ENCODE peak calls at places on chromosome 9, in five cellular contexts. A is heart left ventricle, T is heart right ventricle, R is fibroblast of pulmonary artery, F is gastrocnemius medialis. W is an unnamed sample.

GRCh38 chr9:136376457-136376856 is 3.0 kb upstream of the CARD9 start:
- DNase-seq in T (no peak), A (no peak), F (no peak), R (no peak), W (no peak)

GRCh38 chr9:4530375-4530774 is 40.1 kb downstream of the SLC1A1 start:
- DNase-seq in F (no peak), R (peak; percentile 61), T (no peak), A (no peak), W (no peak)

GRCh38 chr9:136694163-136694864 is 7.1 kb upstream of the AGPAT2 start:
- DNase-seq in A (no peak), R (peak; percentile 50), T (peak; percentile 70), F (peak; percentile 66), W (no peak)

GRCh38 chr9:21812415-21812814 is 10.0 kb downstream of the MTAP start:
- DNase-seq in R (peak; percentile 77), A (no peak), T (no peak), F (no peak), W (no peak)

GRCh38 chr9:97425336-97425991 is 13.6 kb downstream of the TDRD7 start:
- DNase-seq in R (no peak), A (no peak), T (no peak), F (no peak), W (no peak)

GRCh38 chr9:130172858-130173461 is 756 bp downstream of the NCS1 start:
- DNase-seq in R (no peak), F (no peak), T (no peak), A (no peak), W (no peak)

GRCh38 chr9:92173318-92173717 is 58.1 kb upstream of the SPTLC1 start:
- DNase-seq in F (no peak), A (no peak), R (no peak), T (no peak), W (no peak)

GRCh38 chr9:93820667-93821306 is 134.4 kb downstream of the BARX1 start:
- DNase-seq in F (no peak), T (no peak), A (no peak), R (no peak), W (no peak)

GRCh38 chr9:90801507-90802289 is at the start of gene SYK:
- DNase-seq in F (no peak), A (peak; percentile 88), R (no peak), T (peak; percentile 11), W (no peak)

GRCh38 chr9:106929471-106930198 is 66.7 kb downstream of the ZNF462 start:
- DNase-seq in A (no peak), T (peak; percentile 66), F (no peak), R (peak; percentile 91), W (no peak)

GRCh38 chr9:129885018-129885669 is 49.9 kb downstream of the USP20 start:
- DNase-seq in T (no peak), F (no peak), R (no peak), A (no peak), W (no peak)

GRCh38 chr9:127384016-127384730 is 12.8 kb upstream of the SLC2A8 start:
- DNase-seq in A (peak; percentile 48), F (no peak), T (no peak), R (no peak), W (no peak)

GRCh38 chr9:33287087-33287490 is 3.2 kb upstream of the NFX1 start:
- DNase-seq in F (peak; percentile 58), T (peak; percentile 34), R (peak; percentile 82), A (no peak), W (peak; percentile 14)

GRCh38 chr9:134288731-134289130 is 37.5 kb upstream of the RXRA start:
- DNase-seq in R (no peak), A (peak; percentile 23), T (no peak), F (no peak), W (no peak)

GRCh38 chr9:70963554-70963953 is 157.9 kb downstream of the TRPM3 start:
- DNase-seq in A (no peak), T (no peak), F (no peak), R (no peak), W (no peak)

GRCh38 chr9:93587651-93588347 is 11.4 kb downstream of the PHF2 start:
- DNase-seq in F (no peak), T (no peak), R (no peak), A (no peak), W (no peak)

GRCh38 chr9:109451311-109452025 is 46.6 kb downstream of the PTPN3 start:
- DNase-seq in T (no peak), F (no peak), A (no peak), R (no peak), W (no peak)

GRCh38 chr9:99085949-99086948 is 18.7 kb upstream of the TGFBR1 start:
- DNase-seq in F (peak; percentile 20), T (no peak), R (peak; percentile 26), A (no peak), W (no peak)

DNA sequence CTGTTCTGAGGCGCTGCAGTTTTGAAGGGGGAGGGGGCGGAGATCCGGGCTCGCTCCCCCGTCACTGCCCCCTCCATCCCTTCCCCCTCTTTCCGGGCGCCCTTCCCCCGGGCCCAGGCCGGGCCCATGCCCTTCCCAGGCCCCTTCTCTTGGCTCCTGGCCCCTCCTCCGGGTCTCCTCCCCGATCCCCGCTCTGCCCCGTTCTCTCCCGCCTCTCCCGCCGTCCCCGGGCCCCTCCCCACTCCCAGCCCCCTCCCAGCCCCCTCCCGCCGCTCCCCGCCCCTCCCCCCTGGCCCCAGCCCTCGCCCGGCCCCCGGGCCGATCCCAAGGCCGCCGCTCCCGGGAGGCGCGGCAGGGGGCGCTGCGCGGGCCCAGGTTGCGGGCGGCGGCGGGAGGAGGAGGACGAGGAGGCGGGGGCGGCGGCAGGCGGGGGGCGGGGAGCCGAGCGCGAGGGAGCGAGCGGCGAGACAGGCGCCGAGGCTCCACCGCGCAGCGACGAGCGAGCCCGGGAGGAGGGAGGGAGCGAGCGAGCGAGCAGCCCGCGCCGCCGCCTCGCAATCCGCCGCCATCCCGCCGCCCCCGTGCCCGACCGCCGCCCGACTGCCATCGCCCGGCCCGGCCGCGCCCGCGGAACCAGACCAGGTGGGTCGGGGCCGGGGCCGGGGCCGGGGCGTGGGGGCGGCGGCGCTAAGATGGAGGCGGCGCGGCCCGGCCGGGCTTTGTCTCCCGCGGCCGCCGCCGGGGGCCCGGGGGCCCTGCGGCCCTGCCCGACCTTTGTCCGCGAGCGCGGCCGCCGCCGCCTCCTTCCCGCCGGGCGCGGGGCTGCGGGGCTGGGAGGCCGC is at the start of gene PRRC2B:
- DNase-seq in F (peak; percentile 77), R (peak; percentile 84), T (peak; percentile 85), A (peak; percentile 94), W (no peak)
- TF ChIP-seq CTCF in F (peak; percentile 38), R (no peak), T (peak; percentile 69), A (peak; percentile 55), W (peak; percentile 51)

DNA sequence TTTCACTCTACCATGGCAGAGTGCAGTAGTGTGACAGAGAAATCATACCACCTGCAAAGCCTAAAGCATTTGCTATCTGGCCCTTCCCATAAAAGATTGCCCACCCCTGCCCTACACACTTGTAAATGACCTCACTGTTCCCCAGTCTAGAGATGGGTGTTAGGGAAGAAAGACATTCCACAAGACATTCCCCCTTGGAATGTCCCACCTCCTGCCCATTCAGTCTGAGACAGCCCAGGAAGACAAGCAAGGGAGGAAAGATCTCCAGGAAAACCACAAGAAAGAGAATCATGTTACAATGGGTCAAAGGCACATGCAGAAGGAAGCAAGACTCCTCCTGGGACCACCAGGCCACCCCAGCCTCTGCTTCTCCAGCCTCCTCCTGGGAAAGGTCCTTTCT is 230.0 kb downstream of the AGTPBP1 start:
- DNase-seq in T (no peak), A (no peak), F (no peak), R (no peak), W (no peak)
- H3K4me3 ChIP-seq in T (no peak overlapping the region), A (no peak overlapping the region), F (no peak overlapping the region), R (no peak overlapping the region), W (no peak overlapping the region)

GRCh38 chr9:114450833-114451706 is 54.2 kb downstream of the WHRN start:
- DNase-seq in T (no peak), R (no peak), F (no peak), A (no peak), W (no peak)
- TF ChIP-seq CTCF in T (no peak), R (no peak), F (no peak), A (no peak), W (no peak)

GRCh38 chr9:128556915-128557634 is 4.7 kb downstream of the SPTAN1 start:
- DNase-seq in A (no peak), T (no peak), F (no peak), R (no peak), W (no peak)
- H3K4me3 ChIP-seq in A (no peak overlapping the region), T (no peak overlapping the region), F (no peak overlapping the region), R (no peak overlapping the region), W (no peak overlapping the region)

GRCh38 chr9:76459691-76460635 is 981 bp downstream of the GCNT1 start:
- DNase-seq in R (peak; percentile 64), T (peak; percentile 11), F (no peak), A (no peak), W (no peak)
- TF ChIP-seq CTCF in R (peak; percentile 51), T (no peak), F (no peak), A (no peak), W (peak; percentile 21)

GRCh38 chr9:64773491-64773931 is 511.5 kb downstream of the FOXD4L5 start:
- DNase-seq in T (no peak), A (peak; percentile 37), R (no peak), F (no peak), W (no peak)
- H3K4me3 ChIP-seq in T (no peak overlapping the region), A (peak overlapping the region; percentile 25), R (peak overlapping the region; percentile 22), F (peak overlapping the region; percentile 65), W (peak overlapping the region; percentile 6)

DNA sequence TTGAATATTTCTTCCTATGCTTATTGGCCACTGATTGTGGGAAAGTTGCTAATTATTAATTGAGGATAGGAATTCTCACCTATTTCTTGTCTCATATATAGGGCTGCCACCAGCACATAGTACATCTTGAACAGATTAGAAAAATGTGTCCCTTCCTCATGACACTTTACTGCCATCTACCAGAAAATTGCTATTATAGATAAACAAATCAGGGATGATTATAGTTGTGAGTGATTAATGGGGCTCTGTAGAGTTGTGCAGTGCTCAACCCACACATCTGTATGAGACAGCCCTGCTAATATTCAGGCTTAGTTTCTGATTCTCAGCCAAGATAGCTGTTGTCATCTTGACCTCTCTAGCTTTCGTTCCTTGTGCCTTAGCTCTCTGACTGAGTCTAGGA is 373.2 kb downstream of the TLE4 start:
- DNase-seq in R (no peak), F (no peak), A (no peak), T (no peak), W (no peak)
- TF ChIP-seq CTCF in R (no peak), F (no peak), A (peak; percentile 9), T (no peak), W (no peak)

DNA sequence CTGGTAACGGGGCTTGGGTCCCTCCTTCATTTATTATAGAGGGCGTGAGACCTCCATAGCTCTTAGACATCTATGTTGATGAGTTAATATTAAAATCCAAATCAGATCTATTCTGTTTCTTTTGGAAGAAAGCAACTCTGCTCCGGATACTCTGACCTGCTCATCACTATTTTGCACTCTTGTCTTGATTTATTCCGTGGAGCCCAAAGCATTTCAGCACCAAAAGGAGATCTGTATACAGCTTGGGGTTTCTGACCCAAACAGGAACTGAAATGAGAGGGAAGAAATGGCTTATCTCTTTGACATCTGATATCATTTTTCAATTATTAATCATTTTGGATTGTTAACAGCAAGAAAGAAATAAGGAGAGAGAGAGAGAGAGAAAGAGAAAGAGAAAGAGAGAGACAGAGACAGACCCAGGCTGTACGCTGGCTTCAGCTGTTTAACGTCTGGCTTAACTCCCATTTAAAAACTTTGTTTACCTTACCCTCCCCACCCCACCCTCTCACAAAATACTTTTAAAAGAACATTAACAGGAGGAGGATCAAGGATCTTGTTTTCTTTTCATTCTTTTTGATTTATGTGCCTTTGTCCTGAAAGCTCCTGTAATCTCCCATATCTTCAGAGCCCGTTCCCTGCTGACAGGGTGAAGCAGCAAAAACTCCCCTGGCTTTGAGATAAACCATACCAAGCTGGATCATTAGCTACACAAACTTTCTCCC is 231.4 kb upstream of the TUT7 start:
- DNase-seq in R (peak; percentile 18), T (no peak), A (no peak), F (no peak), W (no peak)
- H3K4me3 ChIP-seq in R (peak overlapping the region; percentile 37), T (no peak overlapping the region), A (peak overlapping the region; percentile 27), F (peak overlapping the region; percentile 26), W (peak overlapping the region; percentile 2)

W was measured in AG04449.